ENCODE peak calls at places on chromosomes 6 and 20, in seven cellular contexts. G is stomach; C is left lung; Y is brain microvascular endothelial cell; F is SK-N-SH; U is effector memory CD4-positive, alpha-beta T cell; E is naive thymus-derived CD4-positive, alpha-beta T cell. L is an unnamed sample.

GRCh38 chr6:91144161-91144560 is 557.3 kb upstream of the MAP3K7 start:
- DNase-seq in G (no peak), C (no peak), Y (no peak), F (no peak), U (no peak), E (no peak), L (no peak)

GRCh38 chr6:146700078-146700686 is 101.4 kb downstream of the ADGB start:
- DNase-seq in G (peak), C (no peak), Y (peak), F (peak), U (no peak), E (peak), L (peak)

GRCh38 chr6:132893772-132894490 is 79.6 kb downstream of the RPS12 start:
- DNase-seq in G (no peak), C (no peak), Y (no peak), F (peak), U (no peak), E (no peak), L (no peak)

GRCh38 chr6:119966484-119966883 is 616.9 kb upstream of the MAN1A1 start:
- DNase-seq in G (no peak), C (peak), Y (no peak), F (no peak), U (no peak), E (peak), L (no peak)

GRCh38 chr20:58716476-58717277 is 24.1 kb downstream of the NPEPL1 start:
- DNase-seq in G (peak), C (peak), Y (no peak), F (peak), U (no peak), E (no peak), L (peak)

GRCh38 chr6:53005667-53006250 is 10.7 kb upstream of the GSTA4 start:
- DNase-seq in G (no peak), C (no peak), Y (no peak), F (no peak), U (no peak), E (no peak), L (no peak)

GRCh38 chr6:129644567-129645015 is 65.4 kb downstream of the ARHGAP18 start:
- DNase-seq in G (no peak), C (no peak), Y (no peak), F (no peak), U (no peak), E (no peak), L (no peak)

GRCh38 chr20:50517817-50518154 is 7.6 kb downstream of the PTPN1 start:
- DNase-seq in G (no peak), C (no peak), Y (no peak), F (no peak), U (no peak), E (peak), L (no peak)

GRCh38 chr6:42093582-42094329 is 43.4 kb downstream of the TAF8 start:
- DNase-seq in G (peak), C (peak), Y (no peak), F (no peak), U (no peak), E (no peak), L (no peak)

GRCh38 chr20:2610941-2611720 is 41.3 kb upstream of the NOP56 start:
- DNase-seq in G (no peak), C (no peak), Y (no peak), F (no peak), U (no peak), E (no peak), L (no peak)

GRCh38 chr6:158706369-158706982 is 56.6 kb downstream of the SYTL3 start:
- DNase-seq in G (peak), C (no peak), Y (peak), F (peak), U (no peak), E (no peak), L (no peak)

GRCh38 chr6:5112065-5112799 is 27.1 kb downstream of the PPP1R3G start:
- DNase-seq in G (no peak), C (no peak), Y (peak), F (no peak), U (no peak), E (no peak), L (no peak)

GRCh38 chr6:43979525-43979924 is 147.7 kb downstream of the MRPL14 start:
- DNase-seq in G (no peak), C (no peak), Y (no peak), F (no peak), U (no peak), E (no peak), L (no peak)

GRCh38 chr6:96520851-96521115 is 823 bp upstream of the UFL1 start:
- DNase-seq in G (no peak), C (no peak), Y (no peak), F (no peak), U (no peak), E (no peak), L (no peak)

GRCh38 chr6:80767808-80768207 is 661.3 kb downstream of the BCKDHB start:
- DNase-seq in G (no peak), C (no peak), Y (peak), F (no peak), U (no peak), E (no peak), L (peak)

GRCh38 chr6:10528170-10528981 is 7.2 kb downstream of the GCNT2 start:
- DNase-seq in G (peak), C (no peak), Y (peak), F (no peak), U (no peak), E (peak), L (no peak)

GRCh38 chr20:1890469-1891262 is 4.5 kb upstream of the SIRPA start:
- DNase-seq in G (no peak), C (no peak), Y (no peak), F (no peak), U (no peak), E (no peak), L (no peak)

GRCh38 chr6:37940074-37940847 is 120.7 kb downstream of the ZFAND3 start:
- DNase-seq in G (no peak), C (no peak), Y (peak), F (no peak), U (no peak), E (no peak), L (no peak)

GRCh38 chr6:3266170-3266569 is 7.4 kb downstream of the PSMG4 start:
- DNase-seq in G (no peak), C (no peak), Y (no peak), F (no peak), U (no peak), E (no peak), L (no peak)

GRCh38 chr6:144094731-144095133 is 641 bp downstream of the SF3B5 start:
- DNase-seq in G (no peak), C (no peak), Y (peak), F (no peak), U (no peak), E (peak), L (no peak)

GRCh38 chr6:118577972-118578371 is 29.9 kb downstream of the PLN start:
- DNase-seq in G (no peak), C (no peak), Y (no peak), F (no peak), U (no peak), E (no peak), L (no peak)
- H3K27ac ChIP-seq in G (no peak), C (no peak), Y (no peak), F (no peak), U (no peak), E (no peak), L (no peak)

GRCh38 chr20:32510120-32510600 is 75.0 kb downstream of the NOL4L start:
- DNase-seq in G (no peak), C (peak), Y (no peak), F (no peak), U (no peak), E (no peak), L (no peak)

GRCh38 chr20:32509639-32510066 is 75.5 kb downstream of the NOL4L start:
- DNase-seq in G (no peak), C (peak), Y (no peak), F (peak), U (peak), E (peak), L (no peak)

GRCh38 chr20:32506721-32507120 is 78.4 kb downstream of the NOL4L start:
- DNase-seq in G (no peak), C (peak), Y (no peak), F (no peak), U (no peak), E (no peak), L (no peak)

GRCh38 chr20:32507998-32508774 is 76.9 kb downstream of the NOL4L start:
- DNase-seq in G (no peak), C (peak), Y (no peak), F (no peak), U (no peak), E (no peak), L (no peak)

DNA sequence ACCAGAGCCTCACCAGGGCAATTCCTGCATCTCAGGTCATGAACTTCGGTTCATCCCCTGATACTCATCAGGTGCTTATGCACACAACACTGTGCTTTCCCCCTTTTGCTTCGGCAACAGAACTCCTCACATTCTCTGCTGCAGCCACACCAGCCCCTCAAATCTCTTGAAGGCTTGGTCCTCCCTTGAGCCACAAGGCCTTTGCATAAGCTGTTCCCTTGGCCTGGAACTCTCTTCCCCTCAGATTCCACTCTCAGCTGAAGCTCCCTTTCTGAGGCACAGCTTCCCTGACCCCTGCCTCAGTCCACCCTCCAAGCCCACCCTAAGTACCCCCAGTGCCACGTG is 76.4 kb downstream of the NOL4L start:
- DNase-seq in G (no peak), C (peak), Y (no peak), F (no peak), U (no peak), E (no peak), L (no peak)
- H3K4me3 ChIP-seq in G (no peak), C (no peak), Y (no peak), F (no peak), U (no peak), E (no peak), L (no peak)

DNA sequence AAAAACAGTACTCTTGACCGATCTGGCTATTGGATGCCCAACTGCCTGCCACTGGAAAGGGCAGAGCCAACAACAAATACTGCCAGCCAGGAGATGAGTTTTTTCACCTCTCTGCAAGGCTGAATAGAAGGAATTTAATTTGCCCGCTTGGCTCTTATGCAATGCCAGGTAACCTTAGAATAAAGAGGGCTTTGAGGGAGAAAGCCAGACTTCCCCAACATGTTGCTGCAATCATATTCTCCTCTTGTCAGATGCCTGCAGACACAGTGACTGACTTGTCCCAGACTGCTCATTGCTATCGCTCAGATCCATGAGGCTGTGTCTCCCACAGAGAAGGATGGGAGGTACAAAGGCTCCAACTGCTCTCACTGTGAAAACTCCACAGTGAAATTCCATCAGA is 517.1 kb upstream of the ID4 start:
- DNase-seq in G (no peak), C (no peak), Y (no peak), F (no peak), U (no peak), E (no peak), L (no peak)
- H3K27ac ChIP-seq in G (no peak), C (no peak), Y (no peak), F (no peak), U (no peak), E (no peak), L (no peak)

DNA sequence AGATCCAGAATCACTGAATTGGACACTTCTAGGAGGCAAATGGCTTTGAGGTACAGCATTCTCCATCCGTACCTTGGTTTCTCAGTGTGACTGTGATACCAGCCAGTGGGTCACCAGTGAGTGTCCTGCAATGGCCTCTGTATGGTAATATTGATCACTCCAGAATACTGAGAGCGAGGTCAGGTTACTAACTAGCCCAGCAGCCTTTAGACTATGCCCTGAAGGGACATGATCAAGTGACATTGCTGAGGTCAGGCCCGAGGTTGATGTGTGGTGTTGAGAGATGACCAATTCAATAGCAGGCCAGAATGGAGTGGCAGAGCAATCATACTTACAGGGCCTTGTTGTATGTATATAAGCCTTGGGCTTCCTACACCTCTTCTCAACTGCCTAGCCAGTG is 476.0 kb downstream of the KHDRBS2 start:
- DNase-seq in G (no peak), C (no peak), Y (no peak), F (no peak), U (no peak), E (no peak), L (no peak)
- H3K4me3 ChIP-seq in G (no peak), C (no peak), Y (no peak), F (no peak), U (no peak), E (no peak), L (no peak)

DNA sequence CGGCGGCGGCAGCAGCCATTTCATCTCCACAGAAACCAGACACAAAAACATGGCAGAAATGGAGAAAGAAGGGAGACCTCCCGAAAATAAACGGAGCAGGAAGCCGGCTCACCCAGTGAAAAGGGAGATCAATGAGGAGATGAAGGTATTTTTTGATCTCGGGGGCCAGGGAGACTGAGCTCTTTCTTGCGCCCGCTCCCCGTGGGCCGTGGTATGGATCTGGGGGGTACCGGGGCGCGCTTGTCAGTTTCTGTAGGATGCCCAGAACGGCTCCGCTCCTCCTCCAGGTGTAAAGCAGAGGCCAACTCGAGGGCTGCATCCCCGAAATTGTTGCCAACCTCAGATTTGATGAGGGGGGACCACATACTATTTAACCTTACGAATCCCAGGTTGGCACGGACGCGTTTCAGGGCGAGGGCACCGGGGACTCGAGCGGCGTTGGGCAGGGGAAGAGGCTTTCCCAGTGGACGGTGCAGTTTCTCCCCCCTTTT is 696 bp downstream of the SOBP start:
- DNase-seq in G (no peak), C (no peak), Y (no peak), F (peak), U (no peak), E (no peak), L (no peak)
- H3K27ac ChIP-seq in G (peak), C (peak), Y (no peak), F (peak), U (no peak), E (no peak), L (peak)

GRCh38 chr6:56540950-56541600 is 101.6 kb downstream of the DST start:
- DNase-seq in G (no peak), C (no peak), Y (no peak), F (no peak), U (no peak), E (no peak), L (no peak)
- H3K4me3 ChIP-seq in G (peak), C (peak), Y (no peak), F (peak), U (no peak), E (no peak), L (peak)

GRCh38 chr20:34558320-34559202 is at the start of gene MAP1LC3A:
- DNase-seq in G (peak), C (peak), Y (peak), F (peak), U (peak), E (peak), L (peak)

GRCh38 chr20:34561661-34562060 is 3.1 kb downstream of the MAP1LC3A start:
- DNase-seq in G (no peak), C (no peak), Y (no peak), F (no peak), U (no peak), E (no peak), L (no peak)

GRCh38 chr20:34560614-34561013 is 2.1 kb downstream of the MAP1LC3A start:
- DNase-seq in G (no peak), C (no peak), Y (no peak), F (no peak), U (no peak), E (no peak), L (no peak)

GRCh38 chr20:34559311-34560140 is 1.0 kb downstream of the MAP1LC3A start:
- DNase-seq in G (no peak), C (no peak), Y (no peak), F (peak), U (no peak), E (peak), L (no peak)

GRCh38 chr20:34560141-34560523 is 1.6 kb downstream of the MAP1LC3A start:
- DNase-seq in G (no peak), C (no peak), Y (no peak), F (no peak), U (no peak), E (peak), L (no peak)
- H3K27ac ChIP-seq in G (peak), C (no peak), Y (no peak), F (no peak), U (no peak), E (peak), L (peak)

GRCh38 chr6:47654255-47654654 is 44.1 kb upstream of the ADGRF4 start:
- DNase-seq in G (no peak), C (peak), Y (no peak), F (no peak), U (no peak), E (no peak), L (no peak)
- H3K4me3 ChIP-seq in G (no peak), C (no peak), Y (no peak), F (no peak), U (no peak), E (no peak), L (no peak)

GRCh38 chr6:125985967-125986294 is 409 bp upstream of the TRMT11 start:
- DNase-seq in G (no peak), C (no peak), Y (no peak), F (no peak), U (no peak), E (no peak), L (no peak)

GRCh38 chr6:125985522-125985921 is 818 bp upstream of the TRMT11 start:
- DNase-seq in G (no peak), C (no peak), Y (no peak), F (no peak), U (no peak), E (no peak), L (no peak)

GRCh38 chr6:125988280-125988679 is 1.9 kb downstream of the TRMT11 start:
- DNase-seq in G (no peak), C (no peak), Y (no peak), F (no peak), U (no peak), E (no peak), L (no peak)

GRCh38 chr6:125986956-125987617 is 747 bp downstream of the TRMT11 start:
- DNase-seq in G (no peak), C (no peak), Y (no peak), F (peak), U (no peak), E (no peak), L (no peak)

DNA sequence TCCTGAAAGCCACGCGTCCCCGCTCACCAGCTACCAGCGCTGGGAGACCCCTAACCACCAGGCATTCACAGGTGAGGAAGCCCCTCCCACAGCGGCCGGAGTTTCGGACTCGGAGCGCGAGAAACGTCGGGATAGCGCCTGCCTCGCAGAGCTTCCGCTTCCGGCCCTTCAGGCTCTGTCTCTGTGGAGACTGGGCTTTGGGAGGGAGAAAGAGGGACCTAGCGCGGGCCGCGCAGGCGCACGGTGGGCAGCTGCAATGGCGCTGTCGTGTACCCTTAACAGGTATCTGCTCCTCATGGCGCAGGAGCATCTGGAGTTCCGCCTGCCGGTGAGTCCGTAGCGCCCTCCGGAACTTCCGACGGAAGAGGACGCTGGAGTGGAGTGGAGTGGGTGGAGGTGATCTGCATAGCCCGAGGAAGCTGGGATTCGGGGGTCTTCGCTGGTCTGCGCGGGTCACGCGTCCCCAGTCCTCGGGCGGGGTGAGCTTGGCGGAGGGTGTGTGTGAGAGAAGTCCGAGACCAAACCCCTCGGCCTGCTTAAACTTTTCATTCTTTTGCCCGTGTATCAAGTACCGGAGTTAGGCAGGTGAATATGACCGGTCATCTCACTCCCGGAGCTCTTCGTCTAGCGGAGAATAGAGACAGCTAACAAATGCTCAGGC is at the start of gene TRMT11:
- DNase-seq in G (peak), C (peak), Y (peak), F (peak), U (peak), E (peak), L (peak)
- H3K27ac ChIP-seq in G (peak), C (peak), Y (peak), F (peak), U (peak), E (peak), L (peak)

GRCh38 chr6:30073489-30074240 is 1.9 kb downstream of the RNF39 start:
- DNase-seq in G (no peak), C (no peak), Y (no peak), F (peak), U (no peak), E (no peak), L (no peak)

GRCh38 chr6:30067460-30068139 is 602 bp downstream of the PPP1R11 start:
- DNase-seq in G (no peak), C (no peak), Y (no peak), F (peak), U (no peak), E (no peak), L (no peak)

GRCh38 chr6:30071858-30072257 is 3.7 kb downstream of the RNF39 start:
- DNase-seq in G (no peak), C (no peak), Y (no peak), F (peak), U (no peak), E (no peak), L (no peak)

GRCh38 chr6:30074331-30075093 is 1.1 kb downstream of the RNF39 start:
- DNase-seq in G (no peak), C (peak), Y (no peak), F (peak), U (no peak), E (no peak), L (no peak)

GRCh38 chr6:30071081-30071818 is 4.3 kb downstream of the PPP1R11 start:
- DNase-seq in G (no peak), C (peak), Y (peak), F (peak), U (no peak), E (no peak), L (no peak)
- H3K4me3 ChIP-seq in G (peak), C (no peak), Y (peak), F (no peak), U (no peak), E (no peak), L (peak)

L was measured in right atrium auricular region.